ENCODE peak calls at places on chromosomes 7 and 10, in nine cellular contexts. One of them, this sample, is unnamed.

GRCh38 chr10:28661035-28661434 is 16.3 kb upstream of the BAMBI start:
- DNase-seq in heart left ventricle: no peak
- DNase-seq in body of pancreas: no peak
- DNase-seq in lower lobe of right lung: no peak
- DNase-seq in adrenal gland: no peak
- DNase-seq in fibroblast of mammary gland: peak
- DNase-seq in AG09319: peak
- DNase-seq in tibial artery: no peak
- DNase-seq in nephron progenitor cell: no peak
- DNase-seq in this sample: no peak

GRCh38 chr10:43254199-43254730 is 12.6 kb downstream of the RASGEF1A start:
- DNase-seq in heart left ventricle: peak
- DNase-seq in body of pancreas: no peak
- DNase-seq in lower lobe of right lung: peak
- DNase-seq in adrenal gland: peak
- DNase-seq in fibroblast of mammary gland: no peak
- DNase-seq in AG09319: no peak
- DNase-seq in tibial artery: no peak
- DNase-seq in nephron progenitor cell: peak
- DNase-seq in this sample: no peak

GRCh38 chr10:71857934-71858890 is 7.2 kb upstream of the PSAP start:
- DNase-seq in heart left ventricle: peak
- DNase-seq in body of pancreas: peak
- DNase-seq in lower lobe of right lung: peak
- DNase-seq in adrenal gland: no peak
- DNase-seq in fibroblast of mammary gland: no peak
- DNase-seq in AG09319: no peak
- DNase-seq in tibial artery: peak
- DNase-seq in nephron progenitor cell: no peak
- DNase-seq in this sample: no peak

GRCh38 chr7:7148799-7149481 is 33.4 kb upstream of the C1GALT1 start:
- DNase-seq in heart left ventricle: no peak
- DNase-seq in body of pancreas: no peak
- DNase-seq in lower lobe of right lung: peak
- DNase-seq in adrenal gland: no peak
- DNase-seq in fibroblast of mammary gland: no peak
- DNase-seq in AG09319: no peak
- DNase-seq in tibial artery: no peak
- DNase-seq in nephron progenitor cell: no peak
- DNase-seq in this sample: peak

GRCh38 chr7:157719705-157720655 is 383.2 kb downstream of the DNAJB6 start:
- DNase-seq in heart left ventricle: peak
- DNase-seq in body of pancreas: no peak
- DNase-seq in lower lobe of right lung: no peak
- DNase-seq in adrenal gland: no peak
- DNase-seq in fibroblast of mammary gland: no peak
- DNase-seq in AG09319: no peak
- DNase-seq in tibial artery: no peak
- DNase-seq in nephron progenitor cell: no peak
- DNase-seq in this sample: no peak

GRCh38 chr10:93220315-93221170 is 146.8 kb downstream of the CYP26A1 start:
- DNase-seq in heart left ventricle: no peak
- DNase-seq in body of pancreas: no peak
- DNase-seq in lower lobe of right lung: no peak
- DNase-seq in adrenal gland: no peak
- DNase-seq in fibroblast of mammary gland: no peak
- DNase-seq in AG09319: no peak
- DNase-seq in tibial artery: no peak
- DNase-seq in nephron progenitor cell: no peak
- DNase-seq in this sample: no peak

GRCh38 chr10:31134303-31134928 is 102.8 kb upstream of the ZNF438 start:
- DNase-seq in heart left ventricle: no peak
- DNase-seq in body of pancreas: no peak
- DNase-seq in lower lobe of right lung: no peak
- DNase-seq in adrenal gland: no peak
- DNase-seq in fibroblast of mammary gland: peak
- DNase-seq in AG09319: no peak
- DNase-seq in tibial artery: peak
- DNase-seq in nephron progenitor cell: peak
- DNase-seq in this sample: no peak

GRCh38 chr10:71234017-71234894 is 21.9 kb downstream of the UNC5B start:
- DNase-seq in heart left ventricle: peak
- DNase-seq in body of pancreas: no peak
- DNase-seq in lower lobe of right lung: peak
- DNase-seq in adrenal gland: no peak
- DNase-seq in fibroblast of mammary gland: no peak
- DNase-seq in AG09319: no peak
- DNase-seq in tibial artery: no peak
- DNase-seq in nephron progenitor cell: no peak
- DNase-seq in this sample: no peak

DNA sequence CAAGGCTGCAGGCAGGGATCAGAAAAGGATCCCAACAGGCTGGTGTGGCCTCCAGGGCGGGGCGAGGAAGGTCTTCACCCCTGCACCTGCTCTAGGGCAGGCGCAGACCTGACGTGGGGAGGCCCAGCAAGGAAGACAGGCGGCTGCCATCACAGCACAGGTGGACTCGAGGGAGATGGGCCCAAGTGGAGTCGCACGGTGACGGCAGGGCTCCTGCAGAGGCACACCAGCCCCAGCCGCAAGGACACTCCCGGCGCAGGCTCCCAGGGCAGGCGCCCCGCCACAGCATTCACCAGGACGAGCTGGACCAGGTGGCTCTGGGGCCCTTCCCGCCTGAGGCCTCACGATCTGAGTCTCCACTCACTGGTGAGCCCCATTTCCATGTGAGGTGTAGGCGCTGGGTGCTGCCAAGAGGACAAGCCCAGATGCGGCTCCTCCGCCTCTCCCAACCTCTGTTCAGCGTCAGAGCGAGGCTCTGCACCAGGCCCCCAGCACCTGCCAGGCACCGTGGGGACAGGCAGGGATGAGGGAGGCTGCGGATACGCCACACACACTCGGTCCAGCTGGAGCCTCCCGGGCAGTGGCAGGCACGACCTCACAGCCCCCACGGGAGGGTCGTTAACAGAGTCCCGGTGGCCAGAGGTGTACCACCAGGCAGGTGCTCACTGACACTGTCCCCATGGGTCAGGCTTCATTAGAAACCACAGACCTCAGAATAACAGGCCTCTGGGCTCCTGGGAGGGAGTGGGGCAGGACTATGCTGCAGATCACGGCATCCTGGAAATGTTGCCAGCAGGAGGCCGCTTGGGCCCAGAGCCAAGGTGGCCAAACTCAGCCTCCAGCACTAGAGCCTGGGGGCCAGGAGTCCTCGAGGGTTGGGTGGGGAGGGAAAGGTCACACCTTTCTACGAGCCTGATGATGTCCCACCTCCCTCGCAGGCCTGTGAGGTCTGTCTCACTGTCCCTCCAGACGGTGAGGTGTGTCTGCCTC is 111.6 kb downstream of the MAD1L1 start:
- DNase-seq in heart left ventricle: no peak
- DNase-seq in body of pancreas: no peak
- DNase-seq in lower lobe of right lung: no peak
- DNase-seq in adrenal gland: no peak
- DNase-seq in fibroblast of mammary gland: no peak
- DNase-seq in AG09319: no peak
- DNase-seq in tibial artery: no peak
- DNase-seq in nephron progenitor cell: no peak
- DNase-seq in this sample: no peak
- TF ChIP-seq CTCF in heart left ventricle: no peak
- TF ChIP-seq CTCF in body of pancreas: no peak
- TF ChIP-seq CTCF in lower lobe of right lung: no peak
- TF ChIP-seq CTCF in adrenal gland: no peak
- TF ChIP-seq CTCF in fibroblast of mammary gland: no peak
- TF ChIP-seq CTCF in AG09319: no peak
- TF ChIP-seq CTCF in tibial artery: no peak
- TF ChIP-seq CTCF in nephron progenitor cell: no peak
- TF ChIP-seq CTCF in this sample: no peak

GRCh38 chr7:27605283-27605682 is 57.4 kb downstream of the HIBADH start:
- DNase-seq in heart left ventricle: no peak
- DNase-seq in body of pancreas: no peak
- DNase-seq in lower lobe of right lung: no peak
- DNase-seq in adrenal gland: no peak
- DNase-seq in fibroblast of mammary gland: no peak
- DNase-seq in AG09319: no peak
- DNase-seq in tibial artery: no peak
- DNase-seq in nephron progenitor cell: no peak
- DNase-seq in this sample: no peak

GRCh38 chr7:27603813-27604212 is 58.9 kb downstream of the HIBADH start:
- DNase-seq in heart left ventricle: no peak
- DNase-seq in body of pancreas: no peak
- DNase-seq in lower lobe of right lung: no peak
- DNase-seq in adrenal gland: no peak
- DNase-seq in fibroblast of mammary gland: no peak
- DNase-seq in AG09319: no peak
- DNase-seq in tibial artery: no peak
- DNase-seq in nephron progenitor cell: no peak
- DNase-seq in this sample: no peak

GRCh38 chr7:27607210-27607606 is 55.5 kb downstream of the HIBADH start:
- DNase-seq in heart left ventricle: no peak
- DNase-seq in body of pancreas: no peak
- DNase-seq in lower lobe of right lung: no peak
- DNase-seq in adrenal gland: no peak
- DNase-seq in fibroblast of mammary gland: no peak
- DNase-seq in AG09319: no peak
- DNase-seq in tibial artery: no peak
- DNase-seq in nephron progenitor cell: no peak
- DNase-seq in this sample: no peak

GRCh38 chr7:27606270-27607209 is 56.1 kb downstream of the HIBADH start:
- DNase-seq in heart left ventricle: no peak
- DNase-seq in body of pancreas: no peak
- DNase-seq in lower lobe of right lung: no peak
- DNase-seq in adrenal gland: no peak
- DNase-seq in fibroblast of mammary gland: peak
- DNase-seq in AG09319: no peak
- DNase-seq in tibial artery: no peak
- DNase-seq in nephron progenitor cell: no peak
- DNase-seq in this sample: peak

DNA sequence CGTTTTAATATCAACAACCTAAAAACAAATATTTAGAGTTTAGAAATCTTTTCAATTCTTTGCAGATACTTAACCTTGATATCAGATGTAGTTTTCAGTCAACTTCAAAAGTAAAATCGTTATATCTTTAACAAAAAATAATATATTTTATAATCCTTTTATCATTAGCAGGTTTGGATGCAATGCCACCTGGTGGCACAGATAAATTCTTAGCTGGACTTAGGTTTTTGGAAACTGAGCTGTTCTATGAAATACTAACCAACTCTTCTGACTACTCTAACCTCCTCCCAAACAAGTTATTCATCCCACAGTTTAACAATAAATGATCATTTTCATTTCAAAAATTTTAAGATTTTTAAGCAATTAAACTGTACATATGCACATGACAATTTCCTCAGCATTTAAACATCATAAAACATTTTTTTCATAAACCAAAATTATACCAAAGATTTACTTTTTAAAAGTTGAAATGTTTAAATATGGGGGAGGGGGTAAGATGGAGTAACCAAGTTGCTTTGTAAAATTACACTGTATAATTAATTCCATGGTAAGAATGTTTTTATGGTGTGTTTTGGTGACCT is 56.9 kb downstream of the HIBADH start:
- DNase-seq in heart left ventricle: no peak
- DNase-seq in body of pancreas: peak
- DNase-seq in lower lobe of right lung: no peak
- DNase-seq in adrenal gland: no peak
- DNase-seq in fibroblast of mammary gland: peak
- DNase-seq in AG09319: no peak
- DNase-seq in tibial artery: no peak
- DNase-seq in nephron progenitor cell: no peak
- DNase-seq in this sample: peak
- TF ChIP-seq CTCF in heart left ventricle: peak
- TF ChIP-seq CTCF in body of pancreas: peak
- TF ChIP-seq CTCF in lower lobe of right lung: peak
- TF ChIP-seq CTCF in adrenal gland: peak
- TF ChIP-seq CTCF in fibroblast of mammary gland: peak
- TF ChIP-seq CTCF in AG09319: peak
- TF ChIP-seq CTCF in tibial artery: peak
- TF ChIP-seq CTCF in nephron progenitor cell: peak
- TF ChIP-seq CTCF in this sample: peak

GRCh38 chr10:109451879-109452278 is 471.4 kb downstream of the XPNPEP1 start:
- DNase-seq in heart left ventricle: no peak
- DNase-seq in body of pancreas: no peak
- DNase-seq in lower lobe of right lung: no peak
- DNase-seq in adrenal gland: no peak
- DNase-seq in fibroblast of mammary gland: no peak
- DNase-seq in AG09319: no peak
- DNase-seq in tibial artery: no peak
- DNase-seq in nephron progenitor cell: no peak
- DNase-seq in this sample: no peak

GRCh38 chr10:109454691-109455090 is 468.6 kb downstream of the XPNPEP1 start:
- DNase-seq in heart left ventricle: no peak
- DNase-seq in body of pancreas: no peak
- DNase-seq in lower lobe of right lung: no peak
- DNase-seq in adrenal gland: no peak
- DNase-seq in fibroblast of mammary gland: no peak
- DNase-seq in AG09319: no peak
- DNase-seq in tibial artery: no peak
- DNase-seq in nephron progenitor cell: no peak
- DNase-seq in this sample: no peak

DNA sequence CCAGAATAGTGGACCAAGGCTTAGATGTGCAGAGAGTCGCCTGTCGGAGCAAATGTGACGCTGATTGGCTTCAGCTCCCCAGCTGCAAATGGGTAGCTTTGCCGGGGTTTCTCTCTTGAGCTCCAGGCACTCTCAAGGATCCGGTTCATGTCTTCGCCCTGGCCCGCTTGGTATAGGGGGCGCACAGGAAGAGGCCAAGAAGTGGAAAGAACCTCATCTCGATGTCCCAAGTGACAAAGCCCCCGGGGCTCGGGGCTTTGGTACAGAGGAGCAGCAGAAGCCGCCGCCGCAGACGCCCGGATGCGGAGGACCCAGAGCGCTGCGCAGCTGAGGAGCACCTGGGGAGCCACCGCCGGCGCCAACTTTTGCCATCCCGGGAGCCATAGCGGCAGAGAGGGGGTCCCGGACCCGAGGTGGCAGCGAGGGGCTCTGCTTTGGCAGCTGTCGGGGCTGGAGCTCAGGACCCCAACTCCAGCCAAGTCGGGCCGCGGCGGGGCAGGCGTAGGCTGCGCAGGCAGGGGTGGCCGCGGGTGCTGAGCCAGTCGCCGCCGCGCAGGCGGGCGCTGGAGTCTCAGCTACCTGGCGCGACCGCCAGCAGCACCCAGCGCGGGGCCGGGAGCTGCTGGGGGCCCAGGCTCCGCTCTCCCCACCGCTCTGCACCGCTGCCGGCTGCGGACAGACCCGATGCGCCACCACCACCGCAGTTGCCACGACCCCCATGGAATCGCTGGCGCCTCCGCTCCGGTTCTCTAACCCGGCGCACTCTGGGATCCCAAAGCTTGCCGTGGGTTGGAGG is 466.5 kb downstream of the XPNPEP1 start:
- DNase-seq in heart left ventricle: no peak
- DNase-seq in body of pancreas: no peak
- DNase-seq in lower lobe of right lung: no peak
- DNase-seq in adrenal gland: no peak
- DNase-seq in fibroblast of mammary gland: no peak
- DNase-seq in AG09319: no peak
- DNase-seq in tibial artery: no peak
- DNase-seq in nephron progenitor cell: peak
- DNase-seq in this sample: no peak
- TF ChIP-seq CTCF in heart left ventricle: no peak
- TF ChIP-seq CTCF in body of pancreas: no peak
- TF ChIP-seq CTCF in lower lobe of right lung: no peak
- TF ChIP-seq CTCF in adrenal gland: no peak
- TF ChIP-seq CTCF in fibroblast of mammary gland: no peak
- TF ChIP-seq CTCF in AG09319: no peak
- TF ChIP-seq CTCF in tibial artery: no peak
- TF ChIP-seq CTCF in nephron progenitor cell: no peak
- TF ChIP-seq CTCF in this sample: no peak

GRCh38 chr10:86644412-86645110 is 9.8 kb upstream of the OPN4 start:
- DNase-seq in heart left ventricle: peak
- DNase-seq in body of pancreas: no peak
- DNase-seq in lower lobe of right lung: no peak
- DNase-seq in adrenal gland: no peak
- DNase-seq in fibroblast of mammary gland: peak
- DNase-seq in AG09319: no peak
- DNase-seq in tibial artery: peak
- DNase-seq in nephron progenitor cell: no peak
- DNase-seq in this sample: peak
- TF ChIP-seq CTCF in heart left ventricle: peak
- TF ChIP-seq CTCF in body of pancreas: no peak
- TF ChIP-seq CTCF in lower lobe of right lung: no peak
- TF ChIP-seq CTCF in adrenal gland: no peak
- TF ChIP-seq CTCF in fibroblast of mammary gland: no peak
- TF ChIP-seq CTCF in AG09319: peak
- TF ChIP-seq CTCF in tibial artery: no peak
- TF ChIP-seq CTCF in nephron progenitor cell: no peak
- TF ChIP-seq CTCF in this sample: peak